ENCODE peak calls at places on chromosomes 1 and 21, in eight cellular contexts. One of them, this sample, is unnamed.

GRCh38 chr1:222892137-222892763 is 77.4 kb downstream of the DISP1 start:
- DNase-seq in NCI-H774: no peak
- DNase-seq in mammary epithelial cell: no peak
- DNase-seq in H54: no peak
- DNase-seq in A549: no peak
- DNase-seq in hypothalamus: no peak
- DNase-seq in mucosa of descending colon: no peak
- DNase-seq in naive thymus-derived CD4-positive, alpha-beta T cell: no peak
- DNase-seq in this sample: peak

GRCh38 chr1:220579317-220579716 is 51.4 kb downstream of the MARK1 start:
- DNase-seq in mammary epithelial cell: peak
- DNase-seq in H54: no peak
- DNase-seq in hypothalamus: no peak
- DNase-seq in naive thymus-derived CD4-positive, alpha-beta T cell: no peak
- DNase-seq in NCI-H774: no peak
- DNase-seq in A549: no peak
- DNase-seq in mucosa of descending colon: no peak
- DNase-seq in this sample: no peak

GRCh38 chr1:91806146-91806545 is 79.8 kb downstream of the TGFBR3 start:
- DNase-seq in NCI-H774: no peak
- DNase-seq in hypothalamus: no peak
- DNase-seq in H54: no peak
- DNase-seq in mucosa of descending colon: no peak
- DNase-seq in A549: no peak
- DNase-seq in naive thymus-derived CD4-positive, alpha-beta T cell: no peak
- DNase-seq in mammary epithelial cell: no peak
- DNase-seq in this sample: no peak

GRCh38 chr1:38244218-38244617 is 197.6 kb upstream of the POU3F1 start:
- DNase-seq in naive thymus-derived CD4-positive, alpha-beta T cell: no peak
- DNase-seq in mucosa of descending colon: no peak
- DNase-seq in H54: no peak
- DNase-seq in mammary epithelial cell: no peak
- DNase-seq in NCI-H774: no peak
- DNase-seq in hypothalamus: no peak
- DNase-seq in A549: no peak
- DNase-seq in this sample: no peak

GRCh38 chr1:27152829-27153548 is 1.9 kb downstream of the SLC9A1 start:
- DNase-seq in naive thymus-derived CD4-positive, alpha-beta T cell: no peak
- DNase-seq in H54: no peak
- DNase-seq in mucosa of descending colon: no peak
- DNase-seq in hypothalamus: no peak
- DNase-seq in A549: no peak
- DNase-seq in NCI-H774: no peak
- DNase-seq in mammary epithelial cell: peak
- DNase-seq in this sample: no peak

GRCh38 chr1:53826367-53826766 is 11.7 kb downstream of the NDC1 start:
- DNase-seq in A549: peak
- DNase-seq in H54: no peak
- DNase-seq in hypothalamus: no peak
- DNase-seq in mucosa of descending colon: no peak
- DNase-seq in naive thymus-derived CD4-positive, alpha-beta T cell: no peak
- DNase-seq in mammary epithelial cell: no peak
- DNase-seq in NCI-H774: no peak
- DNase-seq in this sample: peak

GRCh38 chr1:18599704-18600103 is 30.9 kb upstream of the PAX7 start:
- DNase-seq in mammary epithelial cell: no peak
- DNase-seq in A549: no peak
- DNase-seq in hypothalamus: no peak
- DNase-seq in naive thymus-derived CD4-positive, alpha-beta T cell: no peak
- DNase-seq in H54: no peak
- DNase-seq in mucosa of descending colon: no peak
- DNase-seq in NCI-H774: no peak
- DNase-seq in this sample: no peak

GRCh38 chr21:46096596-46096981 is 1.3 kb upstream of the COL6A2 start:
- DNase-seq in NCI-H774: no peak
- DNase-seq in mammary epithelial cell: no peak
- DNase-seq in mucosa of descending colon: no peak
- DNase-seq in H54: no peak
- DNase-seq in A549: no peak
- DNase-seq in naive thymus-derived CD4-positive, alpha-beta T cell: no peak
- DNase-seq in hypothalamus: no peak
- DNase-seq in this sample: no peak

GRCh38 chr1:156920233-156921052 is at the start of gene LRRC71:
- DNase-seq in mucosa of descending colon: peak
- DNase-seq in mammary epithelial cell: peak
- DNase-seq in NCI-H774: peak
- DNase-seq in H54: peak
- DNase-seq in hypothalamus: peak
- DNase-seq in naive thymus-derived CD4-positive, alpha-beta T cell: peak
- DNase-seq in A549: peak
- DNase-seq in this sample: peak

GRCh38 chr1:29546496-29546895 is 310.2 kb downstream of the PTPRU start:
- DNase-seq in mammary epithelial cell: no peak
- DNase-seq in A549: no peak
- DNase-seq in NCI-H774: no peak
- DNase-seq in mucosa of descending colon: no peak
- DNase-seq in naive thymus-derived CD4-positive, alpha-beta T cell: no peak
- DNase-seq in H54: no peak
- DNase-seq in hypothalamus: no peak
- DNase-seq in this sample: no peak

GRCh38 chr1:27519341-27520258 is 29.6 kb upstream of the WASF2 start:
- DNase-seq in A549: no peak
- DNase-seq in H54: no peak
- DNase-seq in mucosa of descending colon: no peak
- DNase-seq in naive thymus-derived CD4-positive, alpha-beta T cell: no peak
- DNase-seq in NCI-H774: peak
- DNase-seq in mammary epithelial cell: no peak
- DNase-seq in hypothalamus: peak
- DNase-seq in this sample: no peak

GRCh38 chr1:232988572-232989040 is 38.2 kb downstream of the NTPCR start:
- DNase-seq in mammary epithelial cell: peak
- DNase-seq in mucosa of descending colon: no peak
- DNase-seq in naive thymus-derived CD4-positive, alpha-beta T cell: no peak
- DNase-seq in H54: peak
- DNase-seq in hypothalamus: no peak
- DNase-seq in A549: no peak
- DNase-seq in NCI-H774: no peak
- DNase-seq in this sample: peak

GRCh38 chr1:21944261-21945074 is 7.4 kb upstream of the HSPG2 start:
- DNase-seq in H54: no peak
- DNase-seq in mammary epithelial cell: no peak
- DNase-seq in mucosa of descending colon: no peak
- DNase-seq in hypothalamus: no peak
- DNase-seq in A549: no peak
- DNase-seq in naive thymus-derived CD4-positive, alpha-beta T cell: no peak
- DNase-seq in NCI-H774: no peak
- DNase-seq in this sample: no peak

GRCh38 chr1:108646661-108647269 is 14.1 kb downstream of the HENMT1 start:
- DNase-seq in A549: peak
- DNase-seq in NCI-H774: no peak
- DNase-seq in mammary epithelial cell: peak
- DNase-seq in H54: no peak
- DNase-seq in hypothalamus: peak
- DNase-seq in mucosa of descending colon: peak
- DNase-seq in naive thymus-derived CD4-positive, alpha-beta T cell: peak
- DNase-seq in this sample: peak

GRCh38 chr1:14826731-14827326 is 228.3 kb downstream of the KAZN start:
- DNase-seq in mucosa of descending colon: no peak
- DNase-seq in hypothalamus: no peak
- DNase-seq in NCI-H774: no peak
- DNase-seq in naive thymus-derived CD4-positive, alpha-beta T cell: no peak
- DNase-seq in A549: no peak
- DNase-seq in mammary epithelial cell: no peak
- DNase-seq in H54: no peak
- DNase-seq in this sample: no peak

GRCh38 chr1:165914136-165914798 is 86.9 kb downstream of the UCK2 start:
- DNase-seq in NCI-H774: peak
- DNase-seq in hypothalamus: peak
- DNase-seq in H54: peak
- DNase-seq in naive thymus-derived CD4-positive, alpha-beta T cell: peak
- DNase-seq in mucosa of descending colon: peak
- DNase-seq in A549: peak
- DNase-seq in mammary epithelial cell: peak
- DNase-seq in this sample: peak

GRCh38 chr1:201486158-201486557 is 17.2 kb upstream of the PHLDA3 start:
- DNase-seq in mucosa of descending colon: no peak
- DNase-seq in NCI-H774: no peak
- DNase-seq in mammary epithelial cell: no peak
- DNase-seq in naive thymus-derived CD4-positive, alpha-beta T cell: no peak
- DNase-seq in H54: no peak
- DNase-seq in hypothalamus: no peak
- DNase-seq in A549: no peak
- DNase-seq in this sample: no peak

GRCh38 chr21:35367558-35367957 is 318.5 kb upstream of the RUNX1 start:
- DNase-seq in A549: no peak
- DNase-seq in mammary epithelial cell: no peak
- DNase-seq in NCI-H774: no peak
- DNase-seq in mucosa of descending colon: peak
- DNase-seq in hypothalamus: no peak
- DNase-seq in H54: no peak
- DNase-seq in naive thymus-derived CD4-positive, alpha-beta T cell: no peak
- DNase-seq in this sample: no peak

GRCh38 chr1:71311396-71311795 is 230.6 kb upstream of the ZRANB2 start:
- DNase-seq in naive thymus-derived CD4-positive, alpha-beta T cell: no peak
- DNase-seq in hypothalamus: no peak
- DNase-seq in NCI-H774: no peak
- DNase-seq in A549: no peak
- DNase-seq in mammary epithelial cell: no peak
- DNase-seq in H54: no peak
- DNase-seq in mucosa of descending colon: no peak
- DNase-seq in this sample: peak

GRCh38 chr1:157140068-157140588 is 1.9 kb upstream of the ETV3 start:
- DNase-seq in NCI-H774: no peak
- DNase-seq in mucosa of descending colon: no peak
- DNase-seq in A549: no peak
- DNase-seq in naive thymus-derived CD4-positive, alpha-beta T cell: no peak
- DNase-seq in H54: no peak
- DNase-seq in mammary epithelial cell: no peak
- DNase-seq in hypothalamus: no peak
- DNase-seq in this sample: no peak

GRCh38 chr1:2145946-2146835 is 48.4 kb downstream of the FAAP20 start:
- DNase-seq in naive thymus-derived CD4-positive, alpha-beta T cell: peak
- DNase-seq in H54: no peak
- DNase-seq in mammary epithelial cell: no peak
- DNase-seq in hypothalamus: no peak
- DNase-seq in mucosa of descending colon: no peak
- DNase-seq in NCI-H774: no peak
- DNase-seq in A549: no peak
- DNase-seq in this sample: no peak

GRCh38 chr1:15429701-15430149 is 8.5 kb upstream of the CTRC start:
- DNase-seq in NCI-H774: no peak
- DNase-seq in mammary epithelial cell: peak
- DNase-seq in H54: no peak
- DNase-seq in mucosa of descending colon: no peak
- DNase-seq in naive thymus-derived CD4-positive, alpha-beta T cell: no peak
- DNase-seq in hypothalamus: no peak
- DNase-seq in A549: peak
- DNase-seq in this sample: peak

GRCh38 chr1:244957525-244957924 is 93.2 kb upstream of the HNRNPU start:
- DNase-seq in H54: no peak
- DNase-seq in naive thymus-derived CD4-positive, alpha-beta T cell: no peak
- DNase-seq in mammary epithelial cell: no peak
- DNase-seq in A549: no peak
- DNase-seq in mucosa of descending colon: no peak
- DNase-seq in NCI-H774: no peak
- DNase-seq in hypothalamus: no peak
- DNase-seq in this sample: no peak

GRCh38 chr1:222996307-222996983 is 146.6 kb downstream of the TLR5 start:
- DNase-seq in A549: no peak
- DNase-seq in NCI-H774: no peak
- DNase-seq in mammary epithelial cell: no peak
- DNase-seq in hypothalamus: no peak
- DNase-seq in H54: no peak
- DNase-seq in mucosa of descending colon: no peak
- DNase-seq in naive thymus-derived CD4-positive, alpha-beta T cell: no peak
- DNase-seq in this sample: no peak

GRCh38 chr1:64488862-64489261 is 18.9 kb downstream of the CACHD1 start:
- DNase-seq in NCI-H774: no peak
- DNase-seq in naive thymus-derived CD4-positive, alpha-beta T cell: no peak
- DNase-seq in hypothalamus: no peak
- DNase-seq in A549: no peak
- DNase-seq in mammary epithelial cell: no peak
- DNase-seq in mucosa of descending colon: no peak
- DNase-seq in H54: no peak
- DNase-seq in this sample: no peak

GRCh38 chr1:78370356-78370755 is 120.4 kb upstream of the PTGFR start:
- DNase-seq in NCI-H774: no peak
- DNase-seq in H54: no peak
- DNase-seq in A549: no peak
- DNase-seq in mammary epithelial cell: peak
- DNase-seq in naive thymus-derived CD4-positive, alpha-beta T cell: no peak
- DNase-seq in mucosa of descending colon: no peak
- DNase-seq in hypothalamus: no peak
- DNase-seq in this sample: peak

GRCh38 chr1:66380452-66381212 is 153.3 kb upstream of the SGIP1 start:
- DNase-seq in A549: no peak
- DNase-seq in mammary epithelial cell: peak
- DNase-seq in hypothalamus: no peak
- DNase-seq in NCI-H774: no peak
- DNase-seq in mucosa of descending colon: peak
- DNase-seq in naive thymus-derived CD4-positive, alpha-beta T cell: no peak
- DNase-seq in H54: no peak
- DNase-seq in this sample: no peak

GRCh38 chr1:221335161-221336101 is 406.5 kb downstream of the DUSP10 start:
- DNase-seq in A549: peak
- DNase-seq in hypothalamus: peak
- DNase-seq in NCI-H774: peak
- DNase-seq in mucosa of descending colon: peak
- DNase-seq in naive thymus-derived CD4-positive, alpha-beta T cell: no peak
- DNase-seq in H54: peak
- DNase-seq in mammary epithelial cell: peak
- DNase-seq in this sample: peak

GRCh38 chr1:41875487-41875886 is 43.2 kb downstream of the HIVEP3 start:
- DNase-seq in hypothalamus: no peak
- DNase-seq in NCI-H774: no peak
- DNase-seq in A549: no peak
- DNase-seq in H54: no peak
- DNase-seq in mammary epithelial cell: no peak
- DNase-seq in mucosa of descending colon: no peak
- DNase-seq in naive thymus-derived CD4-positive, alpha-beta T cell: no peak
- DNase-seq in this sample: no peak

GRCh38 chr1:244163131-244163530 is 112.0 kb downstream of the ZBTB18 start:
- DNase-seq in mucosa of descending colon: no peak
- DNase-seq in A549: peak
- DNase-seq in H54: no peak
- DNase-seq in mammary epithelial cell: no peak
- DNase-seq in naive thymus-derived CD4-positive, alpha-beta T cell: no peak
- DNase-seq in NCI-H774: no peak
- DNase-seq in hypothalamus: no peak
- DNase-seq in this sample: peak

GRCh38 chr1:212727386-212728181 is 27.9 kb upstream of the BATF3 start:
- DNase-seq in naive thymus-derived CD4-positive, alpha-beta T cell: no peak
- DNase-seq in mucosa of descending colon: no peak
- DNase-seq in hypothalamus: no peak
- DNase-seq in NCI-H774: no peak
- DNase-seq in mammary epithelial cell: no peak
- DNase-seq in H54: peak
- DNase-seq in A549: no peak
- DNase-seq in this sample: peak

GRCh38 chr1:1168451-1169411 is 4.9 kb upstream of the TTLL10 start:
- DNase-seq in NCI-H774: no peak
- DNase-seq in H54: no peak
- DNase-seq in mammary epithelial cell: no peak
- DNase-seq in naive thymus-derived CD4-positive, alpha-beta T cell: no peak
- DNase-seq in hypothalamus: no peak
- DNase-seq in A549: no peak
- DNase-seq in mucosa of descending colon: peak
- DNase-seq in this sample: no peak

GRCh38 chr1:22122273-22123070 is 20.4 kb downstream of the WNT4 start:
- DNase-seq in hypothalamus: no peak
- DNase-seq in naive thymus-derived CD4-positive, alpha-beta T cell: no peak
- DNase-seq in A549: no peak
- DNase-seq in H54: no peak
- DNase-seq in NCI-H774: no peak
- DNase-seq in mammary epithelial cell: no peak
- DNase-seq in mucosa of descending colon: no peak
- DNase-seq in this sample: no peak

GRCh38 chr21:31566611-31567010 is 92.9 kb upstream of the SOD1 start:
- DNase-seq in mucosa of descending colon: no peak
- DNase-seq in NCI-H774: peak
- DNase-seq in A549: no peak
- DNase-seq in H54: no peak
- DNase-seq in mammary epithelial cell: no peak
- DNase-seq in hypothalamus: no peak
- DNase-seq in naive thymus-derived CD4-positive, alpha-beta T cell: no peak
- DNase-seq in this sample: no peak

This sample was measured in HCEC 1CT.